ENCODE peak calls at places on chromosomes 2 and 18, in six cellular contexts. F, J, Q, K, Y and Z are unnamed samples.

GRCh38 chr2:97747716-97748115 is 34.3 kb downstream of the ZAP70 start:
- DNase-seq in F (no peak), J (no peak), Q (no peak), K (no peak), Y (no peak), Z (no peak)

GRCh38 chr2:72112421-72112820 is 35.2 kb downstream of the CYP26B1 start:
- DNase-seq in F (no peak), J (no peak), Q (no peak), K (no peak), Y (peak), Z (no peak)

GRCh38 chr2:88692187-88692586 is 714 bp downstream of the RPIA start:
- DNase-seq in F (peak), J (peak), Q (no peak), K (peak), Y (peak), Z (no peak)

GRCh38 chr2:65660340-65660739 is 227.9 kb upstream of the SPRED2 start:
- DNase-seq in F (peak), J (no peak), Q (no peak), K (no peak), Y (no peak), Z (no peak)

GRCh38 chr2:236629961-236630872 is 60.6 kb downstream of the ACKR3 start:
- DNase-seq in F (no peak), J (no peak), Q (no peak), K (no peak), Y (no peak), Z (no peak)

GRCh38 chr2:69087211-69087911 is 74.4 kb downstream of the ANTXR1 start:
- DNase-seq in F (no peak), J (no peak), Q (no peak), K (no peak), Y (no peak), Z (no peak)

GRCh38 chr2:190973726-190974628 is 40.0 kb downstream of the STAT1 start:
- DNase-seq in F (no peak), J (no peak), Q (no peak), K (no peak), Y (no peak), Z (no peak)

GRCh38 chr2:149080104-149080503 is 41.6 kb downstream of the LYPD6B start:
- DNase-seq in F (no peak), J (no peak), Q (no peak), K (no peak), Y (no peak), Z (no peak)

GRCh38 chr2:37857485-37858196 is 67.4 kb upstream of the RMDN2 start:
- DNase-seq in F (no peak), J (no peak), Q (no peak), K (no peak), Y (no peak), Z (no peak)

GRCh38 chr2:109611467-109612095 is 2.2 kb downstream of the SEPTIN10 start:
- DNase-seq in F (peak), J (no peak), Q (no peak), K (no peak), Y (no peak), Z (no peak)

GRCh38 chr2:9545502-9545901 is 10.1 kb downstream of the ADAM17 start:
- DNase-seq in F (no peak), J (no peak), Q (no peak), K (no peak), Y (no peak), Z (no peak)

GRCh38 chr2:160909781-160910242 is 250.4 kb upstream of the TANK start:
- DNase-seq in F (no peak), J (no peak), Q (no peak), K (no peak), Y (no peak), Z (no peak)

GRCh38 chr18:61714421-61714820 is 178.4 kb downstream of the RNF152 start:
- DNase-seq in F (no peak), J (no peak), Q (no peak), K (no peak), Y (no peak), Z (no peak)

GRCh38 chr2:240196716-240197438 is 56.4 kb upstream of the OTOS start:
- DNase-seq in F (no peak), J (no peak), Q (no peak), K (no peak), Y (no peak), Z (no peak)

GRCh38 chr2:174344716-174345472 is 10.1 kb downstream of the SP9 start:
- DNase-seq in F (peak), J (no peak), Q (no peak), K (no peak), Y (no peak), Z (peak)

GRCh38 chr2:230893338-230893737 is 28.6 kb downstream of the ITM2C start:
- DNase-seq in F (no peak), J (no peak), Q (no peak), K (peak), Y (no peak), Z (no peak)

GRCh38 chr2:19207452-19207851 is 151.0 kb downstream of the OSR1 start:
- DNase-seq in F (no peak), J (no peak), Q (no peak), K (no peak), Y (no peak), Z (no peak)

GRCh38 chr2:113407446-113408099 is 29.9 kb upstream of the ZNG1B start:
- DNase-seq in F (peak), J (peak), Q (no peak), K (no peak), Y (no peak), Z (peak)

GRCh38 chr18:51021226-51021965 is 8.6 kb upstream of the SMAD4 start:
- DNase-seq in F (no peak), J (no peak), Q (no peak), K (no peak), Y (no peak), Z (no peak)

GRCh38 chr2:181891966-181892794 is 650 bp downstream of the ITPRID2 start:
- DNase-seq in F (peak), J (peak), Q (peak), K (peak), Y (peak), Z (peak)

GRCh38 chr2:237630216-237631000 is 3.0 kb downstream of the LRRFIP1 start:
- DNase-seq in F (no peak), J (no peak), Q (no peak), K (no peak), Y (no peak), Z (no peak)